ENCODE peak calls at places on chromosome 15, in five cellular contexts. D is trophoblast cell, J is H1, M is neuronal stem cell, W is IMR-90. U is an unnamed sample.

GRCh38 chr15:80587816-80588456 is 107.2 kb upstream of the ABHD17C start:
- DNase-seq in D (peak; percentile 51), J (no peak), M (no peak), W (peak; percentile 81), U (no peak)

GRCh38 chr15:55694652-55695150 is 48.3 kb downstream of the PRTG start:
- DNase-seq in D (no peak), J (no peak), M (no peak), W (peak; percentile 83), U (peak; percentile 79)

GRCh38 chr15:78394981-78395619 is 42.9 kb upstream of the IREB2 start:
- DNase-seq in D (no peak), J (peak; percentile 54), M (peak; percentile 55), W (no peak), U (peak; percentile 86)

GRCh38 chr15:83284563-83285283 is at the start of gene BNC1:
- DNase-seq in D (peak; percentile 23), J (no peak), M (no peak), W (no peak), U (peak; percentile 52)

GRCh38 chr15:73334086-73334485 is 34.7 kb downstream of the HCN4 start:
- DNase-seq in D (no peak), J (no peak), M (no peak), W (no peak), U (no peak)

GRCh38 chr15:92377083-92377789 is 16.4 kb upstream of the ST8SIA2 start:
- DNase-seq in D (peak; percentile 16), J (no peak), M (no peak), W (no peak), U (peak; percentile 43)

GRCh38 chr15:43095708-43096347 is 10.0 kb downstream of the UBR1 start:
- DNase-seq in D (no peak), J (no peak), M (no peak), W (peak; percentile 79), U (no peak)

GRCh38 chr15:38398134-38398533 is 55.8 kb upstream of the FAM98B start:
- DNase-seq in D (no peak), J (no peak), M (no peak), W (peak; percentile 99), U (peak; percentile 32)

GRCh38 chr15:53837263-53837662 is 77.8 kb upstream of the WDR72 start:
- DNase-seq in D (no peak), J (no peak), M (no peak), W (no peak), U (no peak)

GRCh38 chr15:48616216-48616615 is 29.3 kb downstream of the FBN1 start:
- DNase-seq in D (peak; percentile 70), J (no peak), M (no peak), W (peak; percentile 63), U (no peak)

GRCh38 chr15:36914962-36915808 is 185.2 kb downstream of the MEIS2 start:
- DNase-seq in D (no peak), J (no peak), M (no peak), W (no peak), U (no peak)

GRCh38 chr15:60620707-60621106 is 141.8 kb upstream of the ICE2 start:
- DNase-seq in D (no peak), J (no peak), M (no peak), W (peak; percentile 61), U (peak; percentile 44)

GRCh38 chr15:90207252-90207651 is 6.1 kb downstream of the SEMA4B start:
- DNase-seq in D (no peak), J (no peak), M (no peak), W (no peak), U (no peak)

GRCh38 chr15:57861039-57861638 is 154.6 kb downstream of the POLR2M start:
- DNase-seq in D (peak; percentile 86), J (no peak), M (peak; percentile 59), W (peak; percentile 66), U (peak; percentile 63)

GRCh38 chr15:36831915-36832310 is 252.5 kb downstream of the CDIN1 start:
- DNase-seq in D (peak; percentile 73), J (no peak), M (no peak), W (no peak), U (no peak)

GRCh38 chr15:85581495-85581894 is 201.1 kb downstream of the AKAP13 start:
- DNase-seq in D (peak; percentile 25), J (no peak), M (no peak), W (no peak), U (no peak)

GRCh38 chr15:42385206-42385979 is 26.1 kb downstream of the CAPN3 start:
- DNase-seq in D (peak; percentile 59), J (peak; percentile 47), M (peak; percentile 36), W (peak; percentile 62), U (peak; percentile 84)

GRCh38 chr15:55461447-55461846 is 46.6 kb downstream of the DNAAF4 start:
- DNase-seq in D (no peak), J (no peak), M (no peak), W (no peak), U (no peak)

GRCh38 chr15:58934114-58934447 is 602 bp upstream of the SLTM start:
- DNase-seq in D (no peak), J (no peak), M (no peak), W (no peak), U (no peak)

GRCh38 chr15:79453446-79453845 is 21.3 kb downstream of the MINAR1 start:
- DNase-seq in D (no peak), J (no peak), M (no peak), W (no peak), U (no peak)

GRCh38 chr15:73305331-73306211 is 63.2 kb downstream of the HCN4 start:
- DNase-seq in D (peak; percentile 75), J (peak; percentile 39), M (peak; percentile 63), W (peak; percentile 65), U (peak; percentile 88)

GRCh38 chr15:100713163-100713867 is 110.9 kb downstream of the ASB7 start:
- DNase-seq in D (peak; percentile 97), J (no peak), M (no peak), W (peak; percentile 79), U (peak; percentile 66)

GRCh38 chr15:39542385-39543065 is 38.4 kb upstream of the THBS1 start:
- DNase-seq in D (no peak), J (no peak), M (no peak), W (no peak), U (no peak)

GRCh38 chr15:48682949-48683651 is 37.6 kb upstream of the FBN1 start:
- DNase-seq in D (peak; percentile 98), J (no peak), M (no peak), W (peak; percentile 70), U (no peak)

GRCh38 chr15:78133801-78134200 is 2.6 kb upstream of the CIB2 start:
- DNase-seq in D (peak; percentile 97), J (no peak), M (no peak), W (no peak), U (no peak)

GRCh38 chr15:80514071-80514780 is 110.0 kb downstream of the ARNT2 start:
- DNase-seq in D (peak; percentile 64), J (no peak), M (no peak), W (peak; percentile 75), U (no peak)

GRCh38 chr15:92683511-92683834 is 27.9 kb upstream of the FAM174B start:
- DNase-seq in D (peak; percentile 59), J (peak; percentile 25), M (peak; percentile 27), W (no peak), U (peak; percentile 89)

GRCh38 chr15:39582286-39582976 is 1.6 kb downstream of the THBS1 start:
- DNase-seq in D (no peak), J (no peak), M (no peak), W (peak; percentile 73), U (no peak)

GRCh38 chr15:73004462-73004861 is 47.8 kb upstream of the NEO1 start:
- DNase-seq in D (no peak), J (no peak), M (no peak), W (no peak), U (no peak)

GRCh38 chr15:57950381-57950946 is 115.0 kb downstream of the ALDH1A2 start:
- DNase-seq in D (peak; percentile 66), J (no peak), M (no peak), W (no peak), U (peak; percentile 69)

DNA sequence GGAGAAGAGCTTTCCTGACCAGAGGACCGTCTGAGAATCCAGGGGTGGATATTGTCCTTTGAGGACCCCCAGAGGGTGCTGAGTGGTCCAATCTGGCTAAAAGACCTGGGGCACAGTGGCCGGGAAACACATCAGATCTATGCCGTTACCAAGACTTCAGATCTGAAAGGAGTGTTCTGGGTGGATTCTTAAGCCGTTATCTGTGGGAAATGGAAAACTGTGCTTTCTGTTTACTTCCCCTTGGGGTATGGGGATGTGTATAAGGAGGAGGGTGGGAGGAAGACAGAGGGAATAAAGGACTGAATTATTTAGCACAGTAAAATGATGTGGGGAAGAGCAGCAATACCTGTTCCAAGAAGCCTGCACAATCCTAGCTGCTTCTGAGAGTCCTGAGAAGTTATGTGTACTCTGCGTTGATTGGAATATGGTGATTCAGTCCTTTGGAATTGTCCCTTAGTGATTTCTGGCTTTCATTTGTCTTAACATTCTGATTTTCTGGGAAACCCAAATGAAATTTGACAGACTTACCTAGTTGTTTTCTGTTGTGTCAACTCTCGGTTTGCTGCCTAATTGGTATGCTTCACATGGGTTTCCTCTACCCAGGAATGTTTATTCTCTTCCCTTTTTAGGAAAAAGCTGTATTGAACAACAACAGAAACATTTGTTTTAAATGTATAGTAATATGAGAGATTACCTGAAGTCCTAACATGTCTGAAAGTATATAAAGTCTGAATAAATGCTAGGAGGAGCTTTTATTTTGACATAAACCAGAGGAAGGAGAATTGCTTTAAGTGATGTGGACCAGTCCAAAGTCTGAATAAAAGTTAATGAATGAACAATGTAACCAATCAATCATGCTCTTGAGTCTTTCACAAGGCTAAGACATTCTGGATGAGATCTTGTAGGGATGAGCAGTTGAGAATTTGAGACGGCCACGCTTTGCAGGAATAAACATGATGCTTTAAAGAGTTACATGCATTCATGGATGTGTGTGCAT is 427.1 kb upstream of the C2CD4B start:
- DNase-seq in D (peak; percentile 37), J (no peak), M (no peak), W (peak; percentile 23), U (no peak)
- H2BK5ac ChIP-seq in D (peak overlapping the region; percentile 15), J (no peak overlapping the region), M (no peak overlapping the region), W (no peak overlapping the region), U (no peak overlapping the region)

GRCh38 chr15:70853270-70853854 is 595 bp downstream of the LARP6 start:
- DNase-seq in D (peak; percentile 9), J (peak; percentile 46), M (peak; percentile 39), W (peak; percentile 87), U (peak; percentile 83)
- H2BK120ac ChIP-seq in D (no peak overlapping the region), J (no peak overlapping the region), M (no peak overlapping the region), W (peak overlapping the region; percentile 87), U (no peak overlapping the region)

GRCh38 chr15:74789741-74790079 is 7.8 kb downstream of the CSK start:
- DNase-seq in D (no peak), J (no peak), M (no peak), W (no peak), U (no peak)
- H2BK5ac ChIP-seq in D (no peak overlapping the region), J (no peak overlapping the region), M (peak overlapping the region; percentile 11), W (peak overlapping the region; percentile 30), U (no peak overlapping the region)

DNA sequence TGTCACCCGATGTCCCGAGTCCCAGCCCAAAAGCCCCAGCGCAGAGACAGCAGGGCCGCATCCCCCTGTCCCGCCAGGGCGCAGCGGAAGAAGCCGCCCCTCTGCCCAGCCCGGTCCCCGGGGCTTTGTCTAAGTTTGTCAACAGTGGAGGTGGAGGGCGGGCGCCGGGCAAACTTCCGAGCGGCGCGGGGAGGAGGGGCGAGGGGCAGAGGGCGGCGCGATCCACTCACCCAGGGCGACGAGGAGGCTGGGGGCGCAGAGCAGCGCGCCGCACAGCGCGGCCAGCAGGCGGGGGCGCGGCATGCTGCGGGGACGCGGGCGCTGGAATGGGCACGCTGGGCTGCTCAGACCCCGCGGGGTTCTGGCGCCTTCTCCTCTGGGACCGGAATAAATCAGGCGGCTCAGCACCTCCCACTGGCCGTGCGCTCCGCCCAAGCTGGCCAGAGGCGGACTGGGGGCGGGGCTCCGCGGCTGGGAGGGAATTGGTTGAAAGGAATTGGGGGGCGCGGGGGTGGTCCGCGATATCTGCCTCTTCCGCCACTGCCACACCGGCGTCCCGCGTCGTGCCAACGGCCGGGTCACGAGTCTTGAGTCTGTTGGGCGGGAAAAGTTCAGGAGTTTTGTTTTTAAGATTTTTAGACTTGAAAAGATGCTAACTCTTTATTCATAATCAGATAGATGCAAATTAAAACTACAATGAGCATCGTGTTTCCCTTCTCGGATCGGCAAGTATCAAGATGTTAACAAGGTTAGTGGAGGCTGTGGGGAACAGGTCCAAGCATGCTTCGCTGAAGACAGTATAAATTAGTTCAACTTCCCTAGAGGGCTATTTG is at the start of gene MFGE8:
- DNase-seq in D (peak; percentile 47), J (peak; percentile 71), M (peak; percentile 85), W (peak; percentile 72), U (peak; percentile 90)
- H2BK120ac ChIP-seq in D (peak within 1 kb of the TSS; percentile 56), J (peak within 1 kb of the TSS; percentile 56), M (no peak within 1 kb of the TSS), W (peak within 1 kb of the TSS; percentile 83), U (no peak within 1 kb of the TSS)